ENCODE peak calls at places on chromosomes 11 and 22, in seven cellular contexts. One of them, this sample, is unnamed.

GRCh38 chr11:119470316-119471266 is 47.6 kb upstream of the THY1 start:
- DNase-seq in A549: no peak
- DNase-seq in H54: peak
- DNase-seq in IMR-90: peak
- DNase-seq in heart left ventricle: no peak
- DNase-seq in esophagus squamous epithelium: no peak
- DNase-seq in lower leg skin: peak
- DNase-seq in this sample: no peak

GRCh38 chr11:67280341-67280790 is 8.7 kb upstream of the ANKRD13D start:
- DNase-seq in A549: no peak
- DNase-seq in H54: no peak
- DNase-seq in IMR-90: no peak
- DNase-seq in heart left ventricle: no peak
- DNase-seq in esophagus squamous epithelium: no peak
- DNase-seq in lower leg skin: no peak
- DNase-seq in this sample: peak

GRCh38 chr11:8225589-8226036 is 38.1 kb downstream of the LMO1 start:
- DNase-seq in A549: peak
- DNase-seq in H54: peak
- DNase-seq in IMR-90: peak
- DNase-seq in heart left ventricle: peak
- DNase-seq in esophagus squamous epithelium: no peak
- DNase-seq in lower leg skin: peak
- DNase-seq in this sample: peak

GRCh38 chr11:110430267-110431211 is 791 bp downstream of the FDX1 start:
- DNase-seq in A549: no peak
- DNase-seq in H54: no peak
- DNase-seq in IMR-90: peak
- DNase-seq in heart left ventricle: peak
- DNase-seq in esophagus squamous epithelium: no peak
- DNase-seq in lower leg skin: no peak
- DNase-seq in this sample: peak

GRCh38 chr11:62689421-62690183 is at the start of gene LRRN4CL:
- DNase-seq in A549: no peak
- DNase-seq in H54: peak
- DNase-seq in IMR-90: peak
- DNase-seq in heart left ventricle: peak
- DNase-seq in esophagus squamous epithelium: no peak
- DNase-seq in lower leg skin: peak
- DNase-seq in this sample: no peak

GRCh38 chr22:30483169-30483568 is 11.4 kb upstream of the SEC14L3 start:
- DNase-seq in A549: no peak
- DNase-seq in H54: no peak
- DNase-seq in IMR-90: no peak
- DNase-seq in heart left ventricle: no peak
- DNase-seq in esophagus squamous epithelium: no peak
- DNase-seq in lower leg skin: no peak
- DNase-seq in this sample: no peak

GRCh38 chr11:13110929-13111812 is 102.1 kb downstream of the RASSF10 start:
- DNase-seq in A549: peak
- DNase-seq in H54: peak
- DNase-seq in IMR-90: peak
- DNase-seq in heart left ventricle: peak
- DNase-seq in esophagus squamous epithelium: no peak
- DNase-seq in lower leg skin: no peak
- DNase-seq in this sample: no peak

GRCh38 chr22:26658161-26658560 is 773 bp downstream of the MIAT start:
- DNase-seq in A549: no peak
- DNase-seq in H54: no peak
- DNase-seq in IMR-90: no peak
- DNase-seq in heart left ventricle: no peak
- DNase-seq in esophagus squamous epithelium: no peak
- DNase-seq in lower leg skin: no peak
- DNase-seq in this sample: no peak

GRCh38 chr22:49240472-49240871 is 587.2 kb downstream of the BRD1 start:
- DNase-seq in A549: no peak
- DNase-seq in H54: no peak
- DNase-seq in IMR-90: no peak
- DNase-seq in heart left ventricle: no peak
- DNase-seq in esophagus squamous epithelium: no peak
- DNase-seq in lower leg skin: no peak
- DNase-seq in this sample: no peak

DNA sequence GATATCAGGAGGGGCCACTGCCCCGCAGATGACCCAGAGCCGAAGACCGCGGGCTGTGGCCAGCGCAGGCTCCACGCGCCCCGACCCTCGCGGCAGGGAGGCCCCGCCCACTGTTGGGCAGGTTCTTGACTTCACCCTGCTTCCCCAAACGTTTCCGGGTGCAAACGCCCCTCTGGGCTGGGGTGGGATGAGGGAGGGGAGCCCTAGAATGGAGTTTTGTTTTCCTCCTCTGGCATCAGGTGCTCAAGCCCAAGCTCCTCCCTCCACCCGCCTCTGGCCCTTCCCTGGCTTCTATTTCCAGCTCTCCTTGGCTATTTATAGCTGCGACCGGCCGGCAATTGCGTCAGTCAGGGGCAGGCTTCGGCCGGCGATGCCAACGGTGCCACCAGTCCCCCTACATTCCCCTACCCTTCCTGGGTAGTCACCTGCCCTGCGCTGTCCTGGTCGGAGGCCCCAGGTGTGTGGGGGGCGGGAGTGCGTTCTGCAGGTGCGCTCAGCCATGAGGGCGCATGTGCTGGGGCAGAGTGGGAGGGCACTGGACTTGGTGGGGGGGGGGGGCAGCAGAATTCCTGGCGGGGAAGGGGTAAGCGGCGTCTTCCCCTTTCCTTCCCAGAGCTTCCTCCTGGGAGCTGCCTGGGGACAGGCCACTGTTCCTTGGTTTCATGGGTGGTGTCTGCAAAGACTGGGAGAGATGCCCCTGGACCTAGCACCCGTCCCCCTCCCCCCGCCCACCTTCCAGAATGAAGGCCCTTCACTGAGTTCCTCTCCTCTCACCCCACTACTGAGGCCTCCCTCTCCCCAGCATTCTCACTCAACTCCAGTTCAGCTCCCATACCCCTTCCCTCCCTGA is 23.6 kb downstream of the DUSP8 start:
- DNase-seq in A549: peak
- DNase-seq in H54: peak
- DNase-seq in IMR-90: peak
- DNase-seq in heart left ventricle: peak
- DNase-seq in esophagus squamous epithelium: no peak
- DNase-seq in lower leg skin: no peak
- DNase-seq in this sample: peak
- TF ChIP-seq POLR2A in A549: no peak
- TF ChIP-seq POLR2A in H54: no peak
- TF ChIP-seq POLR2A in IMR-90: no peak
- TF ChIP-seq POLR2A in heart left ventricle: peak
- TF ChIP-seq POLR2A in esophagus squamous epithelium: no peak
- TF ChIP-seq POLR2A in lower leg skin: no peak
- TF ChIP-seq POLR2A in this sample: no peak

GRCh38 chr11:75188671-75189070 is 37.8 kb downstream of the SLCO2B1 start:
- DNase-seq in A549: no peak
- DNase-seq in H54: no peak
- DNase-seq in IMR-90: no peak
- DNase-seq in heart left ventricle: no peak
- DNase-seq in esophagus squamous epithelium: no peak
- DNase-seq in lower leg skin: no peak
- DNase-seq in this sample: no peak
- TF ChIP-seq POLR2A in A549: no peak
- TF ChIP-seq POLR2A in H54: no peak
- TF ChIP-seq POLR2A in IMR-90: no peak
- TF ChIP-seq POLR2A in heart left ventricle: no peak
- TF ChIP-seq POLR2A in esophagus squamous epithelium: no peak
- TF ChIP-seq POLR2A in lower leg skin: no peak
- TF ChIP-seq POLR2A in this sample: no peak

GRCh38 chr11:34984514-34984913 is 68.1 kb downstream of the PDHX start:
- DNase-seq in A549: no peak
- DNase-seq in H54: no peak
- DNase-seq in IMR-90: no peak
- DNase-seq in heart left ventricle: no peak
- DNase-seq in esophagus squamous epithelium: no peak
- DNase-seq in lower leg skin: no peak
- DNase-seq in this sample: no peak
- TF ChIP-seq POLR2A in A549: no peak
- TF ChIP-seq POLR2A in H54: no peak
- TF ChIP-seq POLR2A in IMR-90: no peak
- TF ChIP-seq POLR2A in heart left ventricle: no peak
- TF ChIP-seq POLR2A in esophagus squamous epithelium: no peak
- TF ChIP-seq POLR2A in lower leg skin: no peak
- TF ChIP-seq POLR2A in this sample: no peak

DNA sequence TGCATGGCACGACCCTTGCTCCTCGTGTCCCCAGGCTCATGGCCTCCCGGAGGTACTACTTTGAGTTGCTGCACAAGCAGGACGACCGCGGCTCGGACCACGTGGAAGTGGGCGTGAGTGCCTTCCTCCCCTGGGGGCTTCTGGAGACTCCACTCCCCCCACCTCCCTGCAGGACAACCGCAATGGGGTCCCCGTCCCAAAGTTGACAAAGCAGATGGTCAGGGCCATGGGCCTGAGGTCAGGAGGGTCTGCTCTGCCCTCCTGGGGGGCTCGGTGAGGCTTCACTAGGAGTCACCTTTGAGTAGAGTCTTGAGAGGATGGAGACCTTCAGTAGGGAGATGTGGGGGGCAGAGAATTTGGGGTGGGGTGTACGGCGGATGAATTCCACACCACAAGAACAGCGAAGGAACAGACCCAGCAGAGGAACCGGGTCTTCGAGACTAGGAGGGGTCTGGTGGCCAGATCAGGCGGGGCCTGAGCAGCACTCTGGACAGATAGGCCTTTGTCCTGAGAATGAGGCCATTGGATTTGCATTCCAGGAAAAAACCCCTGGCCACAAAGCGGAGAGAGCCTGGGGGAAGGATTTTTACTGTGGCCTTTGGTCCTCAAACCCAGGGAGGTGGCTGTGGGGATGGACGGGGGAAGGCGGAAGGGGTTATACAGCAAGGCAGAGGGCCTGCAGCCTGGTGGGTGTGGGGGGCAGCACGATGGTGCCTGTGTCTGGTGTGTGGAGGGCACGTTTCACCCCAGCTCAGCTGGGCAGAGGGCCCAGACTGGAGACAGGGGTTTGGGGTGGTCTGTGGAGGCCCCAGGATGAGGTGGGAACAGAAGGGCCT is 4.6 kb downstream of the B4GALNT4 start:
- DNase-seq in A549: no peak
- DNase-seq in H54: no peak
- DNase-seq in IMR-90: no peak
- DNase-seq in heart left ventricle: no peak
- DNase-seq in esophagus squamous epithelium: no peak
- DNase-seq in lower leg skin: no peak
- DNase-seq in this sample: no peak
- TF ChIP-seq POLR2A in A549: no peak
- TF ChIP-seq POLR2A in H54: no peak
- TF ChIP-seq POLR2A in IMR-90: no peak
- TF ChIP-seq POLR2A in heart left ventricle: no peak
- TF ChIP-seq POLR2A in esophagus squamous epithelium: no peak
- TF ChIP-seq POLR2A in lower leg skin: no peak
- TF ChIP-seq POLR2A in this sample: no peak

DNA sequence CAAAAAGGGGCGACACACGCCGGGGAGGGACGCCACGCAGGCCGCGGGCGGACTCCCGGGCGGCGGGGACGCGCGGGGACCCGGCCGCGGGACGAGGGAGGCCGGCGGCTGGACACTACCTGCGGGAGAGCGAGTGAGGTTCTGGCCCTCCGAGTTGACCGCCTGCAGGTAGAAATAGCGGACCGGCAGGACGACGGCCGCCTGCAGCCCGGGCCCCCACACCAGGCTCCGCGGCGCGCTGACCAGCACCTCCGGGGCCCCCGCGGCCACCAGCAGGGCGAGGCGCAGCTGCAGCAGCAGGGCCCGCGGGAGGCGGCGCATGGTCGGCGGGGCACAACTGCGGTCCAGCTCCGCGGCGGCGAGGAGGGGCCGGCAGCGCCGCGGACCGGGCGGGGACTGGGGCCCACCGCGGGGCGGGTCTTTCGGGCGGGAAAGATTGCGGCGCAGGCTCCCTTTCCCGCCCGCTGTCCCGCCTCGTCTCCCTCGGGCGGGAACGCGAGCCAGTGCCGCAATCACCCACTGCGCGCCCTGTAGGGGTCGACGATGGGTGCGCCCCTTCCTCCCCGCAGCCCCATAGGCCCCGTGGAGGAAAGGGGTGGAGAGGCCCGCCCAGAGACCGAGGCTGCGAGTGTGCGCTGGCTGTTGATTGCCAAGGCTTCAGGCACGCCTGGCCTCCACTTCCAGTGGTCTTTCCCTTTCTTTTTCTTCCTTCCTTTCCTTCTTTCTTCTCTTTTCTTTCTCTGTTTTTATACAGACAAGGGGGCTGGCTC is at the start of gene POGLUT3:
- DNase-seq in A549: peak
- DNase-seq in H54: peak
- DNase-seq in IMR-90: peak
- DNase-seq in heart left ventricle: peak
- DNase-seq in esophagus squamous epithelium: no peak
- DNase-seq in lower leg skin: peak
- DNase-seq in this sample: peak
- TF ChIP-seq POLR2A in A549: peak
- TF ChIP-seq POLR2A in H54: peak
- TF ChIP-seq POLR2A in IMR-90: no peak
- TF ChIP-seq POLR2A in heart left ventricle: no peak
- TF ChIP-seq POLR2A in esophagus squamous epithelium: no peak
- TF ChIP-seq POLR2A in lower leg skin: no peak
- TF ChIP-seq POLR2A in this sample: peak

GRCh38 chr11:103091810-103092524 is at the start of gene DCUN1D5:
- DNase-seq in A549: peak
- DNase-seq in H54: peak
- DNase-seq in IMR-90: peak
- DNase-seq in heart left ventricle: peak
- DNase-seq in esophagus squamous epithelium: peak
- DNase-seq in lower leg skin: peak
- DNase-seq in this sample: peak
- TF ChIP-seq POLR2A in A549: peak
- TF ChIP-seq POLR2A in H54: peak
- TF ChIP-seq POLR2A in IMR-90: peak
- TF ChIP-seq POLR2A in heart left ventricle: peak
- TF ChIP-seq POLR2A in esophagus squamous epithelium: no peak
- TF ChIP-seq POLR2A in lower leg skin: no peak
- TF ChIP-seq POLR2A in this sample: peak

This sample was measured in upper lobe of left lung.